ENCODE peak calls at places on chromosomes 6 and 20, in ten cellular contexts. One of them, this sample, is unnamed.

GRCh38 chr20:48319943-48320584 is 507.7 kb downstream of the PREX1 start:
- DNase-seq in activated CD8-positive, alpha-beta memory T cell treated with anti-CD3 and anti-CD28 coated beads for 24 hours: no peak
- DNase-seq in ACHN: no peak
- DNase-seq in cerebellar cortex: no peak
- DNase-seq in BJ: no peak
- DNase-seq in ELR: no peak
- DNase-seq in fibroblast of lung: no peak
- DNase-seq in activated T-cell treated with anti-CD3 and anti-CD28 coated beads, Interleukin-2, amount 50 U/mL, for 1 hour: no peak
- DNase-seq in posterior cingulate gyrus: no peak
- DNase-seq in astrocyte: no peak
- DNase-seq in this sample: no peak

GRCh38 chr20:64112691-64113443 is 5.5 kb upstream of the NPBWR2 start:
- DNase-seq in activated CD8-positive, alpha-beta memory T cell treated with anti-CD3 and anti-CD28 coated beads for 24 hours: peak
- DNase-seq in ACHN: no peak
- DNase-seq in cerebellar cortex: peak
- DNase-seq in BJ: no peak
- DNase-seq in ELR: no peak
- DNase-seq in fibroblast of lung: no peak
- DNase-seq in activated T-cell treated with anti-CD3 and anti-CD28 coated beads, Interleukin-2, amount 50 U/mL, for 1 hour: no peak
- DNase-seq in posterior cingulate gyrus: peak
- DNase-seq in astrocyte: no peak
- DNase-seq in this sample: peak

GRCh38 chr20:12394786-12395185 is 477.1 kb downstream of the BTBD3 start:
- DNase-seq in activated CD8-positive, alpha-beta memory T cell treated with anti-CD3 and anti-CD28 coated beads for 24 hours: no peak
- DNase-seq in ACHN: no peak
- DNase-seq in cerebellar cortex: no peak
- DNase-seq in BJ: no peak
- DNase-seq in ELR: no peak
- DNase-seq in fibroblast of lung: no peak
- DNase-seq in activated T-cell treated with anti-CD3 and anti-CD28 coated beads, Interleukin-2, amount 50 U/mL, for 1 hour: no peak
- DNase-seq in posterior cingulate gyrus: no peak
- DNase-seq in astrocyte: no peak
- DNase-seq in this sample: no peak

GRCh38 chr20:54643761-54644160 is 168.4 kb downstream of the DOK5 start:
- DNase-seq in activated CD8-positive, alpha-beta memory T cell treated with anti-CD3 and anti-CD28 coated beads for 24 hours: no peak
- DNase-seq in ACHN: peak
- DNase-seq in cerebellar cortex: no peak
- DNase-seq in BJ: no peak
- DNase-seq in ELR: no peak
- DNase-seq in fibroblast of lung: peak
- DNase-seq in activated T-cell treated with anti-CD3 and anti-CD28 coated beads, Interleukin-2, amount 50 U/mL, for 1 hour: no peak
- DNase-seq in posterior cingulate gyrus: no peak
- DNase-seq in astrocyte: peak
- DNase-seq in this sample: no peak

GRCh38 chr6:8183266-8183665 is 80.9 kb upstream of the EEF1E1 start:
- DNase-seq in activated CD8-positive, alpha-beta memory T cell treated with anti-CD3 and anti-CD28 coated beads for 24 hours: no peak
- DNase-seq in ACHN: no peak
- DNase-seq in cerebellar cortex: peak
- DNase-seq in BJ: no peak
- DNase-seq in ELR: no peak
- DNase-seq in fibroblast of lung: no peak
- DNase-seq in activated T-cell treated with anti-CD3 and anti-CD28 coated beads, Interleukin-2, amount 50 U/mL, for 1 hour: no peak
- DNase-seq in posterior cingulate gyrus: no peak
- DNase-seq in astrocyte: no peak
- DNase-seq in this sample: peak

GRCh38 chr6:134372603-134373281 is 54.8 kb upstream of the SGK1 start:
- DNase-seq in activated CD8-positive, alpha-beta memory T cell treated with anti-CD3 and anti-CD28 coated beads for 24 hours: no peak
- DNase-seq in ACHN: no peak
- DNase-seq in cerebellar cortex: no peak
- DNase-seq in BJ: no peak
- DNase-seq in ELR: peak
- DNase-seq in fibroblast of lung: peak
- DNase-seq in activated T-cell treated with anti-CD3 and anti-CD28 coated beads, Interleukin-2, amount 50 U/mL, for 1 hour: no peak
- DNase-seq in posterior cingulate gyrus: no peak
- DNase-seq in astrocyte: peak
- DNase-seq in this sample: no peak

GRCh38 chr6:27178860-27179259 is 68.6 kb upstream of the PRSS16 start:
- DNase-seq in activated CD8-positive, alpha-beta memory T cell treated with anti-CD3 and anti-CD28 coated beads for 24 hours: no peak
- DNase-seq in ACHN: no peak
- DNase-seq in cerebellar cortex: no peak
- DNase-seq in BJ: no peak
- DNase-seq in ELR: no peak
- DNase-seq in fibroblast of lung: no peak
- DNase-seq in activated T-cell treated with anti-CD3 and anti-CD28 coated beads, Interleukin-2, amount 50 U/mL, for 1 hour: no peak
- DNase-seq in posterior cingulate gyrus: no peak
- DNase-seq in astrocyte: no peak
- DNase-seq in this sample: no peak

GRCh38 chr6:39471954-39472659 is 149.6 kb upstream of the KCNK16 start:
- DNase-seq in activated CD8-positive, alpha-beta memory T cell treated with anti-CD3 and anti-CD28 coated beads for 24 hours: no peak
- DNase-seq in ACHN: no peak
- DNase-seq in cerebellar cortex: no peak
- DNase-seq in BJ: no peak
- DNase-seq in ELR: no peak
- DNase-seq in fibroblast of lung: no peak
- DNase-seq in activated T-cell treated with anti-CD3 and anti-CD28 coated beads, Interleukin-2, amount 50 U/mL, for 1 hour: no peak
- DNase-seq in posterior cingulate gyrus: no peak
- DNase-seq in astrocyte: no peak
- DNase-seq in this sample: no peak

GRCh38 chr20:31923388-31924271 is 28.2 kb downstream of the PDRG1 start:
- DNase-seq in activated CD8-positive, alpha-beta memory T cell treated with anti-CD3 and anti-CD28 coated beads for 24 hours: no peak
- DNase-seq in ACHN: no peak
- DNase-seq in cerebellar cortex: no peak
- DNase-seq in BJ: no peak
- DNase-seq in ELR: no peak
- DNase-seq in fibroblast of lung: no peak
- DNase-seq in activated T-cell treated with anti-CD3 and anti-CD28 coated beads, Interleukin-2, amount 50 U/mL, for 1 hour: no peak
- DNase-seq in posterior cingulate gyrus: no peak
- DNase-seq in astrocyte: no peak
- DNase-seq in this sample: no peak

GRCh38 chr20:38727602-38728236 is 3.4 kb downstream of the SLC32A1 start:
- DNase-seq in activated CD8-positive, alpha-beta memory T cell treated with anti-CD3 and anti-CD28 coated beads for 24 hours: peak
- DNase-seq in ACHN: no peak
- DNase-seq in cerebellar cortex: no peak
- DNase-seq in BJ: no peak
- DNase-seq in ELR: no peak
- DNase-seq in fibroblast of lung: no peak
- DNase-seq in activated T-cell treated with anti-CD3 and anti-CD28 coated beads, Interleukin-2, amount 50 U/mL, for 1 hour: no peak
- DNase-seq in posterior cingulate gyrus: no peak
- DNase-seq in astrocyte: no peak
- DNase-seq in this sample: no peak

GRCh38 chr20:62620624-62621023 is 21.7 kb upstream of the SLCO4A1 start:
- DNase-seq in activated CD8-positive, alpha-beta memory T cell treated with anti-CD3 and anti-CD28 coated beads for 24 hours: no peak
- DNase-seq in ACHN: no peak
- DNase-seq in cerebellar cortex: no peak
- DNase-seq in BJ: no peak
- DNase-seq in ELR: no peak
- DNase-seq in fibroblast of lung: no peak
- DNase-seq in activated T-cell treated with anti-CD3 and anti-CD28 coated beads, Interleukin-2, amount 50 U/mL, for 1 hour: no peak
- DNase-seq in posterior cingulate gyrus: peak
- DNase-seq in astrocyte: no peak
- DNase-seq in this sample: no peak

GRCh38 chr6:148146717-148147116 is 195.9 kb upstream of the SASH1 start:
- DNase-seq in activated CD8-positive, alpha-beta memory T cell treated with anti-CD3 and anti-CD28 coated beads for 24 hours: peak
- DNase-seq in ACHN: no peak
- DNase-seq in cerebellar cortex: no peak
- DNase-seq in BJ: no peak
- DNase-seq in ELR: peak
- DNase-seq in fibroblast of lung: no peak
- DNase-seq in activated T-cell treated with anti-CD3 and anti-CD28 coated beads, Interleukin-2, amount 50 U/mL, for 1 hour: peak
- DNase-seq in posterior cingulate gyrus: no peak
- DNase-seq in astrocyte: peak
- DNase-seq in this sample: no peak

GRCh38 chr6:186221-186965 is 105.9 kb upstream of the DUSP22 start:
- DNase-seq in activated CD8-positive, alpha-beta memory T cell treated with anti-CD3 and anti-CD28 coated beads for 24 hours: peak
- DNase-seq in ACHN: no peak
- DNase-seq in cerebellar cortex: no peak
- DNase-seq in BJ: no peak
- DNase-seq in ELR: no peak
- DNase-seq in fibroblast of lung: peak
- DNase-seq in activated T-cell treated with anti-CD3 and anti-CD28 coated beads, Interleukin-2, amount 50 U/mL, for 1 hour: no peak
- DNase-seq in posterior cingulate gyrus: peak
- DNase-seq in astrocyte: peak
- DNase-seq in this sample: no peak

GRCh38 chr6:107607109-107607508 is 117.2 kb downstream of the SOBP start:
- DNase-seq in activated CD8-positive, alpha-beta memory T cell treated with anti-CD3 and anti-CD28 coated beads for 24 hours: no peak
- DNase-seq in ACHN: no peak
- DNase-seq in cerebellar cortex: peak
- DNase-seq in BJ: no peak
- DNase-seq in ELR: no peak
- DNase-seq in fibroblast of lung: peak
- DNase-seq in activated T-cell treated with anti-CD3 and anti-CD28 coated beads, Interleukin-2, amount 50 U/mL, for 1 hour: no peak
- DNase-seq in posterior cingulate gyrus: no peak
- DNase-seq in astrocyte: no peak
- DNase-seq in this sample: peak

GRCh38 chr6:20211941-20212391 is 303 bp downstream of the MBOAT1 start:
- DNase-seq in activated CD8-positive, alpha-beta memory T cell treated with anti-CD3 and anti-CD28 coated beads for 24 hours: no peak
- DNase-seq in ACHN: no peak
- DNase-seq in cerebellar cortex: no peak
- DNase-seq in BJ: no peak
- DNase-seq in ELR: peak
- DNase-seq in fibroblast of lung: no peak
- DNase-seq in activated T-cell treated with anti-CD3 and anti-CD28 coated beads, Interleukin-2, amount 50 U/mL, for 1 hour: no peak
- DNase-seq in posterior cingulate gyrus: no peak
- DNase-seq in astrocyte: peak
- DNase-seq in this sample: no peak

GRCh38 chr20:13649548-13649947 is 10.8 kb upstream of the TASP1 start:
- DNase-seq in activated CD8-positive, alpha-beta memory T cell treated with anti-CD3 and anti-CD28 coated beads for 24 hours: no peak
- DNase-seq in ACHN: no peak
- DNase-seq in cerebellar cortex: no peak
- DNase-seq in BJ: no peak
- DNase-seq in ELR: no peak
- DNase-seq in fibroblast of lung: peak
- DNase-seq in activated T-cell treated with anti-CD3 and anti-CD28 coated beads, Interleukin-2, amount 50 U/mL, for 1 hour: no peak
- DNase-seq in posterior cingulate gyrus: no peak
- DNase-seq in astrocyte: peak
- DNase-seq in this sample: no peak

GRCh38 chr6:126625019-126625418 is 285.1 kb downstream of the CENPW start:
- DNase-seq in activated CD8-positive, alpha-beta memory T cell treated with anti-CD3 and anti-CD28 coated beads for 24 hours: no peak
- DNase-seq in ACHN: peak
- DNase-seq in cerebellar cortex: no peak
- DNase-seq in BJ: no peak
- DNase-seq in ELR: peak
- DNase-seq in fibroblast of lung: peak
- DNase-seq in activated T-cell treated with anti-CD3 and anti-CD28 coated beads, Interleukin-2, amount 50 U/mL, for 1 hour: no peak
- DNase-seq in posterior cingulate gyrus: no peak
- DNase-seq in astrocyte: peak
- DNase-seq in this sample: no peak

GRCh38 chr20:29300579-29301551 is 1956.6 kb upstream of the DEFB115 start:
- DNase-seq in activated CD8-positive, alpha-beta memory T cell treated with anti-CD3 and anti-CD28 coated beads for 24 hours: no peak
- DNase-seq in ACHN: no peak
- DNase-seq in cerebellar cortex: no peak
- DNase-seq in BJ: no peak
- DNase-seq in ELR: no peak
- DNase-seq in fibroblast of lung: no peak
- DNase-seq in activated T-cell treated with anti-CD3 and anti-CD28 coated beads, Interleukin-2, amount 50 U/mL, for 1 hour: no peak
- DNase-seq in posterior cingulate gyrus: peak
- DNase-seq in astrocyte: no peak
- DNase-seq in this sample: no peak

GRCh38 chr20:13002256-13002655 is 6.5 kb upstream of the SPTLC3 start:
- DNase-seq in activated CD8-positive, alpha-beta memory T cell treated with anti-CD3 and anti-CD28 coated beads for 24 hours: no peak
- DNase-seq in ACHN: no peak
- DNase-seq in cerebellar cortex: no peak
- DNase-seq in BJ: no peak
- DNase-seq in ELR: no peak
- DNase-seq in fibroblast of lung: no peak
- DNase-seq in activated T-cell treated with anti-CD3 and anti-CD28 coated beads, Interleukin-2, amount 50 U/mL, for 1 hour: no peak
- DNase-seq in posterior cingulate gyrus: no peak
- DNase-seq in astrocyte: no peak
- DNase-seq in this sample: no peak

GRCh38 chr6:163186527-163186926 is 228.0 kb upstream of the QKI start:
- DNase-seq in activated CD8-positive, alpha-beta memory T cell treated with anti-CD3 and anti-CD28 coated beads for 24 hours: no peak
- DNase-seq in ACHN: no peak
- DNase-seq in cerebellar cortex: no peak
- DNase-seq in BJ: no peak
- DNase-seq in ELR: no peak
- DNase-seq in fibroblast of lung: no peak
- DNase-seq in activated T-cell treated with anti-CD3 and anti-CD28 coated beads, Interleukin-2, amount 50 U/mL, for 1 hour: no peak
- DNase-seq in posterior cingulate gyrus: peak
- DNase-seq in astrocyte: no peak
- DNase-seq in this sample: no peak

GRCh38 chr6:126873351-126873750 is 245.1 kb upstream of the RSPO3 start:
- DNase-seq in activated CD8-positive, alpha-beta memory T cell treated with anti-CD3 and anti-CD28 coated beads for 24 hours: no peak
- DNase-seq in ACHN: no peak
- DNase-seq in cerebellar cortex: no peak
- DNase-seq in BJ: no peak
- DNase-seq in ELR: no peak
- DNase-seq in fibroblast of lung: no peak
- DNase-seq in activated T-cell treated with anti-CD3 and anti-CD28 coated beads, Interleukin-2, amount 50 U/mL, for 1 hour: no peak
- DNase-seq in posterior cingulate gyrus: no peak
- DNase-seq in astrocyte: no peak
- DNase-seq in this sample: no peak

GRCh38 chr20:50335105-50335504 is 144.5 kb downstream of the CEBPB start:
- DNase-seq in activated CD8-positive, alpha-beta memory T cell treated with anti-CD3 and anti-CD28 coated beads for 24 hours: no peak
- DNase-seq in ACHN: no peak
- DNase-seq in cerebellar cortex: peak
- DNase-seq in BJ: no peak
- DNase-seq in ELR: peak
- DNase-seq in fibroblast of lung: peak
- DNase-seq in activated T-cell treated with anti-CD3 and anti-CD28 coated beads, Interleukin-2, amount 50 U/mL, for 1 hour: no peak
- DNase-seq in posterior cingulate gyrus: no peak
- DNase-seq in astrocyte: peak
- DNase-seq in this sample: peak

GRCh38 chr6:53358440-53359087 is 9.8 kb upstream of the ELOVL5 start:
- DNase-seq in activated CD8-positive, alpha-beta memory T cell treated with anti-CD3 and anti-CD28 coated beads for 24 hours: no peak
- DNase-seq in ACHN: no peak
- DNase-seq in cerebellar cortex: peak
- DNase-seq in BJ: no peak
- DNase-seq in ELR: no peak
- DNase-seq in fibroblast of lung: no peak
- DNase-seq in activated T-cell treated with anti-CD3 and anti-CD28 coated beads, Interleukin-2, amount 50 U/mL, for 1 hour: no peak
- DNase-seq in posterior cingulate gyrus: peak
- DNase-seq in astrocyte: no peak
- DNase-seq in this sample: peak

GRCh38 chr6:77015350-77015749 is 447.9 kb downstream of the HTR1B start:
- DNase-seq in activated CD8-positive, alpha-beta memory T cell treated with anti-CD3 and anti-CD28 coated beads for 24 hours: no peak
- DNase-seq in ACHN: peak
- DNase-seq in cerebellar cortex: no peak
- DNase-seq in BJ: no peak
- DNase-seq in ELR: peak
- DNase-seq in fibroblast of lung: peak
- DNase-seq in activated T-cell treated with anti-CD3 and anti-CD28 coated beads, Interleukin-2, amount 50 U/mL, for 1 hour: no peak
- DNase-seq in posterior cingulate gyrus: no peak
- DNase-seq in astrocyte: peak
- DNase-seq in this sample: no peak

GRCh38 chr6:33410711-33411631 is at the start of gene PHF1:
- DNase-seq in activated CD8-positive, alpha-beta memory T cell treated with anti-CD3 and anti-CD28 coated beads for 24 hours: no peak
- DNase-seq in ACHN: peak
- DNase-seq in cerebellar cortex: no peak
- DNase-seq in BJ: no peak
- DNase-seq in ELR: peak
- DNase-seq in fibroblast of lung: peak
- DNase-seq in activated T-cell treated with anti-CD3 and anti-CD28 coated beads, Interleukin-2, amount 50 U/mL, for 1 hour: no peak
- DNase-seq in posterior cingulate gyrus: peak
- DNase-seq in astrocyte: peak
- DNase-seq in this sample: no peak

GRCh38 chr6:168124161-168124560 is 45.1 kb upstream of the FRMD1 start:
- DNase-seq in activated CD8-positive, alpha-beta memory T cell treated with anti-CD3 and anti-CD28 coated beads for 24 hours: no peak
- DNase-seq in ACHN: no peak
- DNase-seq in cerebellar cortex: no peak
- DNase-seq in BJ: no peak
- DNase-seq in ELR: no peak
- DNase-seq in fibroblast of lung: no peak
- DNase-seq in activated T-cell treated with anti-CD3 and anti-CD28 coated beads, Interleukin-2, amount 50 U/mL, for 1 hour: no peak
- DNase-seq in posterior cingulate gyrus: no peak
- DNase-seq in astrocyte: peak
- DNase-seq in this sample: no peak

GRCh38 chr20:63206878-63207277 is 9.1 kb downstream of the YTHDF1 start:
- DNase-seq in activated CD8-positive, alpha-beta memory T cell treated with anti-CD3 and anti-CD28 coated beads for 24 hours: no peak
- DNase-seq in ACHN: peak
- DNase-seq in cerebellar cortex: no peak
- DNase-seq in BJ: no peak
- DNase-seq in ELR: peak
- DNase-seq in fibroblast of lung: no peak
- DNase-seq in activated T-cell treated with anti-CD3 and anti-CD28 coated beads, Interleukin-2, amount 50 U/mL, for 1 hour: no peak
- DNase-seq in posterior cingulate gyrus: no peak
- DNase-seq in astrocyte: peak
- DNase-seq in this sample: no peak

GRCh38 chr6:82015526-82015925 is 232.0 kb downstream of the IBTK start:
- DNase-seq in activated CD8-positive, alpha-beta memory T cell treated with anti-CD3 and anti-CD28 coated beads for 24 hours: no peak
- DNase-seq in ACHN: no peak
- DNase-seq in cerebellar cortex: no peak
- DNase-seq in BJ: no peak
- DNase-seq in ELR: no peak
- DNase-seq in fibroblast of lung: no peak
- DNase-seq in activated T-cell treated with anti-CD3 and anti-CD28 coated beads, Interleukin-2, amount 50 U/mL, for 1 hour: no peak
- DNase-seq in posterior cingulate gyrus: no peak
- DNase-seq in astrocyte: no peak
- DNase-seq in this sample: no peak